ENCODE peak calls at places on chromosome 1, in six cellular contexts. R, P, B, Y, E and N are unnamed samples.

GRCh38 chr1:167447521-167448136 is 70.7 kb downstream of the CD247 start:
- DNase-seq in Y (peak; percentile 54), E (no peak), P (no peak), R (no peak), B (no peak), N (no peak)

GRCh38 chr1:22447581-22448215 is 4.0 kb upstream of the ZBTB40 start:
- DNase-seq in Y (no peak), B (no peak), P (peak; percentile 86), R (no peak), E (no peak), N (peak; percentile 82)

GRCh38 chr1:3869751-3870301 is 12.6 kb downstream of the DFFB start:
- DNase-seq in Y (no peak), R (no peak), B (no peak), P (no peak), E (peak; percentile 79), N (no peak)

GRCh38 chr1:165949335-165950130 is 122.1 kb downstream of the UCK2 start:
- DNase-seq in Y (no peak), B (no peak), E (no peak), R (no peak), P (peak; percentile 17), N (no peak)

GRCh38 chr1:39625462-39626273 is 13.8 kb downstream of the HEYL start:
- DNase-seq in B (peak; percentile 52), E (no peak), P (peak; percentile 80), R (no peak), Y (peak; percentile 21), N (peak; percentile 52)

GRCh38 chr1:46797696-46798470 is 963 bp upstream of the CYP4B1 start:
- DNase-seq in B (peak; percentile 28), P (no peak), R (no peak), E (no peak), Y (no peak), N (no peak)

GRCh38 chr1:228319352-228320088 is 87.1 kb downstream of the TRIM11 start:
- DNase-seq in Y (no peak), B (no peak), R (no peak), P (no peak), E (no peak), N (no peak)

GRCh38 chr1:155983191-155984023 is 5.1 kb upstream of the ARHGEF2 start:
- DNase-seq in B (peak; percentile 66), E (peak; percentile 78), R (no peak), P (no peak), Y (no peak), N (peak; percentile 99)

GRCh38 chr1:219555802-219556201 is 57.1 kb downstream of the ZC3H11B start:
- DNase-seq in B (no peak), Y (no peak), P (no peak), E (no peak), R (no peak), N (peak; percentile 50)

GRCh38 chr1:228508253-228508652 is 21.1 kb downstream of the RNF187 start:
- DNase-seq in P (no peak), Y (no peak), R (no peak), E (no peak), B (no peak), N (no peak)

GRCh38 chr1:228410015-228410414 is 3.4 kb upstream of the TRIM11 start:
- DNase-seq in Y (no peak), P (peak; percentile 79), B (no peak), R (no peak), E (no peak), N (peak; percentile 66)

GRCh38 chr1:235442788-235443429 is 61.3 kb downstream of the B3GALNT2 start:
- DNase-seq in R (no peak), B (no peak), Y (no peak), P (no peak), E (no peak), N (peak; percentile 81)

GRCh38 chr1:108050911-108051624 is 86.1 kb upstream of the VAV3 start:
- DNase-seq in R (no peak), Y (no peak), P (no peak), E (no peak), B (no peak), N (peak; percentile 31)

DNA sequence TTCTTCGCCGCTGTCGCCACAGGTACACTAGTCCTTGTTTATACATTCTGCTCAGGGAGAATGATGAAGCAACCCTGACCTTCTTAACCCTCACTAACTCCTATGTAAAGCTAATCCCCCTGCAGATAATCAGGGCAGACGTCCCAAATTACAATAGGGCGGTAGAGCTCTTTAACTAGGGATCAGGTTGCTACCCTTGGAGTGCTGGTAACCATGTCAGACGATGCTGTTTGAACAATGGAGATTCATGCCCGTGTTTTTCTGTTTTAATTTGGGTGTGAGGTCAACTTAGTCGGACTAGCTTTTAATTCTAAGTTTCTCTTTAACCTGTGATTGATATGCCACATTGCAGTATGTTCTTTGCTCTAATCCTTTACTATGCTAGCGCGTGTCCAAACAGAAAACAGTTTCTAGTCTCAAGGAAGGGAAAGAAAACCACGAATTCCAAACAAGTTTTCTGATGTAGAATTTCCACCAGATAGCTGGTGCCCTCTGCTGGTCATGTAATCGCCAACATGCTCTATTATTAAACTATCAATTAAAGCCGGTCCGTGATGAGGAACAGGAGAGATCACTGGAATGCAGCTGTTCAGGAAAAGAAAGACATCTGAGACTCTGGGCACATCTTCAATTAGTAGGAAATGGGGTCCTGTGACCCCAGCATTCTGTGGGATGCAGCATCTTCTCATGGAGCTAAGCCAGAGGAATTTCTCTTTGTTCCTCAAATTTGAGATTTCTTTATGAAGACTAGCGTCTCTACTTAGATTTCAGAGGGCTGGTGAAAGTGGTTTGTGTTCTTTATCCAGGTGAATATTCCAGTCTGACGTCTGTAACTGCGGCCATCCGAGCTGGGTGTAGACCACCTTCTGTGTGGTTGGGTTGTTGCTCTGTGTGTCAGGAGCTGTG is 18.3 kb upstream of the VAMP3 start:
- DNase-seq in R (no peak), Y (no peak), P (peak; percentile 62), B (peak; percentile 53), E (peak; percentile 66), N (peak; percentile 68)
- H3K4me3 ChIP-seq in R (no peak overlapping the region), Y (peak overlapping the region; percentile 21), P (no peak overlapping the region), B (no peak overlapping the region), E (peak overlapping the region; percentile 26), N (peak overlapping the region; percentile 19)

GRCh38 chr1:27135920-27136551 is 18.9 kb downstream of the SLC9A1 start:
- DNase-seq in P (no peak), B (no peak), E (no peak), R (no peak), Y (no peak), N (no peak)
- TF ChIP-seq CTCF in P (no peak), B (no peak), E (peak; percentile 44), R (peak; percentile 35), Y (no peak), N (no peak)

GRCh38 chr1:59295603-59296002 is 1.3 kb upstream of the FGGY start:
- DNase-seq in B (no peak), E (no peak), R (no peak), P (no peak), Y (no peak), N (no peak)
- H3K4me3 ChIP-seq in B (no peak overlapping the region), E (peak overlapping the region; percentile 75), R (peak overlapping the region; percentile 67), P (no peak overlapping the region), Y (peak overlapping the region; percentile 48), N (peak overlapping the region; percentile 62)

GRCh38 chr1:6962956-6963915 is 178.0 kb downstream of the CAMTA1 start:
- DNase-seq in P (peak; percentile 55), R (no peak), E (no peak), Y (no peak), B (peak; percentile 51), N (peak; percentile 17)
- TF ChIP-seq CTCF in P (no peak), R (no peak), E (no peak), Y (no peak), B (no peak), N (no peak)

GRCh38 chr1:1213153-1213918 is 617 bp downstream of the TNFRSF4 start:
- DNase-seq in Y (no peak), E (no peak), B (no peak), P (no peak), R (no peak), N (no peak)

GRCh38 chr1:1215881-1216605 is 2.1 kb upstream of the TNFRSF4 start:
- DNase-seq in B (no peak), P (no peak), E (no peak), Y (no peak), R (no peak), N (no peak)

GRCh38 chr1:1215266-1215676 is 1.3 kb upstream of the TNFRSF4 start:
- DNase-seq in R (no peak), B (no peak), P (no peak), E (no peak), Y (no peak), N (no peak)

GRCh38 chr1:1212780-1213152 is 1.2 kb downstream of the TNFRSF4 start:
- DNase-seq in B (no peak), R (no peak), Y (no peak), P (peak; percentile 49), E (no peak), N (no peak)

GRCh38 chr1:1213919-1214599 is at the start of gene TNFRSF4:
- DNase-seq in P (no peak), E (no peak), Y (no peak), R (no peak), B (no peak), N (no peak)
- H3K4me3 ChIP-seq in P (no peak within 1 kb of the TSS), E (no peak within 1 kb of the TSS), Y (no peak within 1 kb of the TSS), R (no peak within 1 kb of the TSS), B (peak within 1 kb of the TSS; percentile 33), N (no peak within 1 kb of the TSS)

GRCh38 chr1:170265234-170265633 is 119.5 kb downstream of the NTMT2 start:
- DNase-seq in E (no peak), R (no peak), P (no peak), B (no peak), Y (no peak), N (no peak)

GRCh38 chr1:170271430-170271829 is 125.7 kb downstream of the NTMT2 start:
- DNase-seq in B (no peak), Y (no peak), P (no peak), E (no peak), R (no peak), N (no peak)

GRCh38 chr1:170262540-170262939 is 116.8 kb downstream of the NTMT2 start:
- DNase-seq in R (no peak), P (no peak), Y (no peak), E (no peak), B (no peak), N (no peak)

GRCh38 chr1:170261669-170262068 is 115.9 kb downstream of the NTMT2 start:
- DNase-seq in R (no peak), P (no peak), E (no peak), Y (no peak), B (no peak), N (peak; percentile 80)

GRCh38 chr1:170267317-170267716 is 121.6 kb downstream of the NTMT2 start:
- DNase-seq in R (no peak), P (no peak), Y (no peak), E (no peak), B (no peak), N (peak; percentile 49)
- TF ChIP-seq CTCF in R (no peak), P (no peak), Y (no peak), E (peak; percentile 5), B (no peak), N (peak; percentile 25)

DNA sequence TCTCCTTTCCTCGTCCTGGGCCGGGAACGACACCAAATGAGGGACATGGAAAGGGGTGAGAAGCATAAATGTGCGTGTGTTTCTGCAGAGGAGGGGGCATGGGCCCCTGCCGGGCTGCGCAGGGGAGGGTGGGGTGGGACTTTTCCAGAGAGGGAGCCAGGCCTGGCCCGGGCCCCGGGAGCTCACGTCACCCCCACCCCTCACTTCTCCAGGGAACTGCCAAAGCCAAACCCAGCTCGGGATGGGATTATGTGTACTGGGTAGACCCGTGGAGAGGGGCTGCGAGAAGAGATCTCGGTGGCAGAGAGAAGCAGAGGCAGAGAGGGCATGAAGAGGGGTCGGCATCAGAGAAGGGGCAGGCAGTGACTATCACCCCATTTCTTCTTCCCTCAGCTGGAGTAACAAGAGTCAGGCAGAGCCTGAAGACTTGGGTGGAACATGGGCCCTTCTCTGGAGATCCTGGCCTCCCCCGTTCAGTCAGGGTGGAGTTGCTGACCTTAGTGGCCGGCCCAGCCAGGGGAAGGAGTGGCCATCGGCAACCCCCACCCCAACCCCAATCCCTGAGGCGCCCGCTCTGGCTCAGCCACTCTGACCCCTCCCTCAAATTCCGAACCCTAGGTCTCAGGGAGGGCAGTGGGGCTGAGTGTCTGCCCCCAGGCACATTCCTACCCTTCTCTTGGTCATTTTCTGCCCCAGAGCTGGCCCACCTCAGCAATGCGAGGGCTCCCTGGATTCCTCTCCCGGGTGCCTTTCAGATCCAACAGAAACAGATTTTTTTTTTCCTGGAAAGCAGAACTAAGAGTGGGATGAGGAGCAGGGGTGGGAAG is 1.2 kb downstream of the ADAMTSL4 start:
- DNase-seq in E (no peak), P (no peak), R (no peak), Y (no peak), B (no peak), N (peak; percentile 39)
- H3K4me3 ChIP-seq in E (no peak overlapping the region), P (no peak overlapping the region), R (no peak overlapping the region), Y (no peak overlapping the region), B (no peak overlapping the region), N (peak overlapping the region; percentile 67)